ENCODE peak calls at places on chromosomes 4 and X, in four cellular contexts. One of them, this sample, is unnamed.

GRCh38 chr4:13989496-13989895 is 362.0 kb upstream of the BOD1L1 start:
- DNase-seq in posterior cingulate gyrus: no peak
- DNase-seq in germinal center: no peak
- DNase-seq in iris pigment epithelial cell: no peak
- DNase-seq in this sample: no peak

GRCh38 chrX:136954930-136955329 is 74.4 kb upstream of the RBMX start:
- DNase-seq in posterior cingulate gyrus: no peak
- DNase-seq in germinal center: no peak
- DNase-seq in iris pigment epithelial cell: peak; percentile 44
- DNase-seq in this sample: no peak

GRCh38 chr4:1851575-1852415 is 4.2 kb downstream of the LETM1 start:
- DNase-seq in posterior cingulate gyrus: peak; percentile 83
- DNase-seq in germinal center: no peak
- DNase-seq in iris pigment epithelial cell: no peak
- DNase-seq in this sample: no peak

GRCh38 chr4:157244348-157244747 is 23.8 kb downstream of the GRIA2 start:
- DNase-seq in posterior cingulate gyrus: no peak
- DNase-seq in germinal center: no peak
- DNase-seq in iris pigment epithelial cell: no peak
- DNase-seq in this sample: no peak

GRCh38 chr4:30716671-30717207 is 3.4 kb upstream of the PCDH7 start:
- DNase-seq in posterior cingulate gyrus: no peak
- DNase-seq in germinal center: no peak
- DNase-seq in iris pigment epithelial cell: peak; percentile 45
- DNase-seq in this sample: no peak

GRCh38 chrX:124151195-124151594 is 181.3 kb upstream of the TEX13D start:
- DNase-seq in posterior cingulate gyrus: no peak
- DNase-seq in germinal center: no peak
- DNase-seq in iris pigment epithelial cell: no peak
- DNase-seq in this sample: no peak

GRCh38 chr4:7408166-7408565 is 26.6 kb downstream of the PSAPL1 start:
- DNase-seq in posterior cingulate gyrus: no peak
- DNase-seq in germinal center: no peak
- DNase-seq in iris pigment epithelial cell: no peak
- DNase-seq in this sample: no peak

GRCh38 chr4:35125995-35126712 is 1118.2 kb downstream of the ARAP2 start:
- DNase-seq in posterior cingulate gyrus: no peak
- DNase-seq in germinal center: no peak
- DNase-seq in iris pigment epithelial cell: no peak
- DNase-seq in this sample: no peak

GRCh38 chr4:182678590-182678989 is 238.6 kb downstream of the DCTD start:
- DNase-seq in posterior cingulate gyrus: no peak
- DNase-seq in germinal center: no peak
- DNase-seq in iris pigment epithelial cell: no peak
- DNase-seq in this sample: no peak

GRCh38 chr4:157885785-157886184 is 287.0 kb downstream of the GASK1B start:
- DNase-seq in posterior cingulate gyrus: no peak
- DNase-seq in germinal center: no peak
- DNase-seq in iris pigment epithelial cell: no peak
- DNase-seq in this sample: no peak

GRCh38 chr4:125541836-125542235 is 227.1 kb downstream of the FAT4 start:
- DNase-seq in posterior cingulate gyrus: no peak
- DNase-seq in germinal center: no peak
- DNase-seq in iris pigment epithelial cell: no peak
- DNase-seq in this sample: no peak

GRCh38 chr4:113969935-113970334 is 9.5 kb downstream of the ARSJ start:
- DNase-seq in posterior cingulate gyrus: no peak
- DNase-seq in germinal center: no peak
- DNase-seq in iris pigment epithelial cell: no peak
- DNase-seq in this sample: no peak

GRCh38 chrX:95332530-95332929 is 1352.1 kb upstream of the DIAPH2 start:
- DNase-seq in posterior cingulate gyrus: no peak
- DNase-seq in germinal center: no peak
- DNase-seq in iris pigment epithelial cell: no peak
- DNase-seq in this sample: no peak

GRCh38 chr4:70778888-70779422 is 57.2 kb downstream of the RUFY3 start:
- DNase-seq in posterior cingulate gyrus: no peak
- DNase-seq in germinal center: no peak
- DNase-seq in iris pigment epithelial cell: peak; percentile 95
- DNase-seq in this sample: no peak

GRCh38 chr4:42915484-42915883 is 23.0 kb downstream of the GRXCR1 start:
- DNase-seq in posterior cingulate gyrus: no peak
- DNase-seq in germinal center: no peak
- DNase-seq in iris pigment epithelial cell: no peak
- DNase-seq in this sample: no peak

GRCh38 chr4:105837037-105837436 is 58.2 kb upstream of the NPNT start:
- DNase-seq in posterior cingulate gyrus: no peak
- DNase-seq in germinal center: no peak
- DNase-seq in iris pigment epithelial cell: no peak
- DNase-seq in this sample: no peak

This sample was measured in substantia nigra.